ENCODE peak calls at places on chromosomes 7 and 10, in seven cellular contexts. H, E, B, K, Q, R and Z are unnamed samples.

GRCh38 chr10:29522038-29522855 is 112.5 kb downstream of the SVIL start:
- DNase-seq in H (no peak), E (no peak), B (no peak), K (no peak), Q (no peak), R (no peak), Z (no peak)

GRCh38 chr10:126420571-126421275 is 32.4 kb upstream of the ADAM12 start:
- DNase-seq in H (no peak), E (no peak), B (no peak), K (no peak), Q (no peak), R (no peak), Z (no peak)

GRCh38 chr7:122301858-122302745 is 2.4 kb downstream of the FEZF1 start:
- DNase-seq in H (no peak), E (no peak), B (no peak), K (peak), Q (peak), R (no peak), Z (no peak)

GRCh38 chr7:143938522-143939243 is 3.6 kb downstream of the OR2F2 start:
- DNase-seq in H (no peak), E (no peak), B (no peak), K (no peak), Q (no peak), R (no peak), Z (no peak)

GRCh38 chr7:42232275-42232674 is 4.7 kb downstream of the GLI3 start:
- DNase-seq in H (no peak), E (no peak), B (no peak), K (peak), Q (no peak), R (peak), Z (no peak)

GRCh38 chr7:81120141-81120540 is 201.3 kb upstream of the SEMA3C start:
- DNase-seq in H (no peak), E (no peak), B (no peak), K (no peak), Q (no peak), R (no peak), Z (no peak)

GRCh38 chr7:1245596-1245995 is 12.9 kb downstream of the UNCX start:
- DNase-seq in H (no peak), E (peak), B (no peak), K (no peak), Q (peak), R (no peak), Z (no peak)

GRCh38 chr10:21732067-21732772 is 198.2 kb downstream of the MLLT10 start:
- DNase-seq in H (peak), E (peak), B (no peak), K (peak), Q (no peak), R (peak), Z (no peak)

GRCh38 chr7:148664319-148664718 is 34.4 kb upstream of the CUL1 start:
- DNase-seq in H (peak), E (no peak), B (no peak), K (no peak), Q (no peak), R (no peak), Z (no peak)

GRCh38 chr10:1550291-1550595 is 187.1 kb downstream of the ADARB2 start:
- DNase-seq in H (no peak), E (no peak), B (no peak), K (no peak), Q (no peak), R (no peak), Z (no peak)

GRCh38 chr7:142567676-142568075 is 181.6 kb upstream of the PRSS1 start:
- DNase-seq in H (no peak), E (no peak), B (no peak), K (peak), Q (no peak), R (no peak), Z (no peak)

GRCh38 chr7:42065942-42066341 is 171.1 kb downstream of the GLI3 start:
- DNase-seq in H (no peak), E (no peak), B (no peak), K (peak), Q (no peak), R (no peak), Z (no peak)

GRCh38 chr10:63133056-63133786 is at the start of gene NRBF2:
- DNase-seq in H (peak), E (peak), B (peak), K (peak), Q (peak), R (peak), Z (peak)

GRCh38 chr7:40059057-40059456 is 75.4 kb downstream of the MPLKIP start:
- DNase-seq in H (no peak), E (no peak), B (no peak), K (no peak), Q (no peak), R (no peak), Z (no peak)

GRCh38 chr7:3154881-3155494 is 111.3 kb upstream of the CARD11 start:
- DNase-seq in H (no peak), E (no peak), B (no peak), K (peak), Q (no peak), R (no peak), Z (peak)

GRCh38 chr7:69597278-69598076 is 798 bp upstream of the AUTS2 start:
- DNase-seq in H (peak), E (peak), B (no peak), K (peak), Q (peak), R (peak), Z (no peak)

GRCh38 chr10:12534824-12535223 is 185.5 kb downstream of the CAMK1D start:
- DNase-seq in H (no peak), E (no peak), B (no peak), K (no peak), Q (no peak), R (no peak), Z (no peak)

GRCh38 chr10:79608505-79609375 is 2.0 kb upstream of the SFTPA1 start:
- DNase-seq in H (no peak), E (no peak), B (no peak), K (peak), Q (peak), R (no peak), Z (no peak)

GRCh38 chr7:71140264-71140663 is 8.3 kb downstream of the GALNT17 start:
- DNase-seq in H (no peak), E (no peak), B (no peak), K (no peak), Q (no peak), R (no peak), Z (no peak)

GRCh38 chr10:114868801-114869200 is 47.2 kb downstream of the FHIP2A start:
- DNase-seq in H (no peak), E (no peak), B (no peak), K (no peak), Q (no peak), R (no peak), Z (no peak)

GRCh38 chr10:133122171-133122935 is 34.6 kb downstream of the ADGRA1 start:
- DNase-seq in H (no peak), E (peak), B (no peak), K (no peak), Q (peak), R (no peak), Z (no peak)

GRCh38 chr10:60414877-60415585 is 25.4 kb upstream of the ANK3 start:
- DNase-seq in H (no peak), E (no peak), B (no peak), K (peak), Q (no peak), R (no peak), Z (no peak)

GRCh38 chr7:139829654-139830130 is 628 bp downstream of the TBXAS1 start:
- DNase-seq in H (no peak), E (no peak), B (no peak), K (no peak), Q (no peak), R (no peak), Z (no peak)

GRCh38 chr10:77279207-77279606 is 358.4 kb downstream of the KCNMA1 start:
- DNase-seq in H (no peak), E (no peak), B (no peak), K (no peak), Q (no peak), R (peak), Z (peak)

GRCh38 chr10:76946268-76946667 is 691.3 kb downstream of the KCNMA1 start:
- DNase-seq in H (peak), E (no peak), B (no peak), K (no peak), Q (no peak), R (no peak), Z (no peak)

GRCh38 chr7:86976958-86977357 is 82.5 kb downstream of the ELAPOR2 start:
- DNase-seq in H (no peak), E (no peak), B (no peak), K (no peak), Q (no peak), R (no peak), Z (no peak)

GRCh38 chr7:87797798-87798403 is 78.3 kb downstream of the SLC25A40 start:
- DNase-seq in H (no peak), E (no peak), B (no peak), K (peak), Q (no peak), R (no peak), Z (no peak)

DNA sequence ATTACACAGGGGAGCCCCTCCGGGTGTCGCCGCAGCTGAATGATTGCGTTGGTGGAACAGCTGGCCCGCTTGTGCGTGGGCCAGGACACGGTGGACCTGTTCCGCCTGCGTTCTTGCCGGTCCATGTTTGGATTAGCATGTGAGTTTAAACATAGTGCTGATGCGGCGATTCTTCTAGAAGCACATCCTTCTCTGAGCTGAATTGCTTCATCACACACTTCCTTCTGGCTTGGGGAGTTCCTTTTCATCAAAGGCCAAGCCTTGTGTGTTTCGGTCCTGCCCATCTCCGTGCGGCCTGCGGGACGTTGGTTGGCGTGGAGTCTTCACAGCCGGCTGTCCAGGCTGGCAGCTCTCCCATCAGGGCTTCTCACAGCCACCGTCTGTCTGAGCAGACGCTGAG is 45.5 kb upstream of the SLC29A4 start:
- DNase-seq in H (peak), E (peak), B (no peak), K (no peak), Q (peak), R (peak), Z (peak)
- H3K4me3 ChIP-seq in H (no peak), E (peak), B (peak), K (no peak), Q (peak), R (no peak), Z (no peak)

GRCh38 chr10:11035318-11035920 is 17.7 kb downstream of the CELF2 start:
- DNase-seq in H (peak), E (peak), B (no peak), K (peak), Q (no peak), R (peak), Z (no peak)
- H3K27ac ChIP-seq in H (peak), E (peak), B (no peak), K (peak), Q (no peak), R (peak), Z (no peak)

GRCh38 chr10:110498982-110499795 is 1.5 kb downstream of the DUSP5 start:
- DNase-seq in H (peak), E (no peak), B (no peak), K (peak), Q (peak), R (peak), Z (no peak)
- TF ChIP-seq CTCF in H (no peak), E (no peak), B (no peak), K (no peak), Q (no peak), R (peak), Z (no peak)

GRCh38 chr10:98610301-98610700 is 163.6 kb upstream of the HPS1 start:
- DNase-seq in H (no peak), E (no peak), B (no peak), K (no peak), Q (no peak), R (no peak), Z (no peak)

GRCh38 chr10:98609265-98609664 is 162.5 kb upstream of the HPS1 start:
- DNase-seq in H (no peak), E (no peak), B (no peak), K (no peak), Q (no peak), R (no peak), Z (no peak)

GRCh38 chr10:98610855-98611254 is 164.1 kb upstream of the HPS1 start:
- DNase-seq in H (peak), E (no peak), B (no peak), K (no peak), Q (no peak), R (no peak), Z (peak)

GRCh38 chr10:98611432-98611831 is 164.7 kb upstream of the HPS1 start:
- DNase-seq in H (no peak), E (no peak), B (no peak), K (no peak), Q (no peak), R (no peak), Z (no peak)

GRCh38 chr10:98608417-98608816 is 161.7 kb upstream of the HPS1 start:
- DNase-seq in H (no peak), E (peak), B (no peak), K (peak), Q (no peak), R (no peak), Z (no peak)
- H3K4me3 ChIP-seq in H (no peak), E (peak), B (no peak), K (no peak), Q (no peak), R (no peak), Z (no peak)

GRCh38 chr10:112732277-112732891 is 217.7 kb upstream of the TCF7L2 start:
- DNase-seq in H (peak), E (no peak), B (no peak), K (no peak), Q (no peak), R (no peak), Z (no peak)

GRCh38 chr10:112728118-112728963 is 221.7 kb upstream of the TCF7L2 start:
- DNase-seq in H (no peak), E (no peak), B (no peak), K (no peak), Q (no peak), R (no peak), Z (no peak)

GRCh38 chr10:112723876-112724275 is 226.2 kb upstream of the TCF7L2 start:
- DNase-seq in H (no peak), E (no peak), B (no peak), K (no peak), Q (no peak), R (no peak), Z (no peak)

GRCh38 chr10:112724404-112724991 is 225.5 kb upstream of the TCF7L2 start:
- DNase-seq in H (no peak), E (no peak), B (no peak), K (no peak), Q (no peak), R (no peak), Z (no peak)

DNA sequence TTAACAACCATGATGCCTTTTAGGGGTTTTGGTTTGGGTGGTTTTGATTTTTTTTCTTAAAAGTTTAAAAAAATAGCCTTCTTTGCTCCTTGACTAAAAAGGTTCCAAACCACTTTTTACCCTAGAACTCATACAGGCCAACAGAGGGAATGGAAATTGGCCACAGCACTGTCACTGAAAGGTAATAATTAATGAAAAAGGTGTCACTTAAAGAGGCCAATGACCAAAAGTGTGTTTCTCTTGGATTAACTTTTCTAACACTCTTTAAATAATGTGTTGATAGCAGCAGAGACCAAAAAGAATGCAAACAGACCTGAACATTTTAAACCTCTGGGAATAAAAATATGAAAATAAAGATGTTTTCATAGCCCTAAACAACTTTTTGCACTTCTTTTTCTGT is 221.1 kb upstream of the TCF7L2 start:
- DNase-seq in H (no peak), E (no peak), B (no peak), K (no peak), Q (no peak), R (no peak), Z (no peak)
- H3K27ac ChIP-seq in H (no peak), E (no peak), B (no peak), K (peak), Q (no peak), R (no peak), Z (no peak)